ENCODE peak calls at places on chromosomes 16 and 17, in five cellular contexts. One of them, this sample, is unnamed.

GRCh38 chr17:38428150-38428642 is at the start of gene ARHGAP23:
- DNase-seq in dorsolateral prefrontal cortex: peak
- DNase-seq in heart right ventricle: peak
- DNase-seq in prostate gland: peak
- DNase-seq in NT2/D1: no peak
- DNase-seq in this sample: no peak

GRCh38 chr17:9140550-9141422 is 119.5 kb downstream of the NTN1 start:
- DNase-seq in prostate gland: no peak
- DNase-seq in NT2/D1: no peak
- DNase-seq in heart right ventricle: no peak
- DNase-seq in dorsolateral prefrontal cortex: no peak
- DNase-seq in this sample: no peak

GRCh38 chr17:34487616-34488015 is 91.8 kb upstream of the TMEM132E start:
- DNase-seq in NT2/D1: no peak
- DNase-seq in prostate gland: no peak
- DNase-seq in dorsolateral prefrontal cortex: no peak
- DNase-seq in heart right ventricle: no peak
- DNase-seq in this sample: no peak

GRCh38 chr17:64786337-64786736 is 124.2 kb upstream of the SMURF2 start:
- DNase-seq in prostate gland: no peak
- DNase-seq in NT2/D1: no peak
- DNase-seq in dorsolateral prefrontal cortex: no peak
- DNase-seq in heart right ventricle: no peak
- DNase-seq in this sample: no peak

GRCh38 chr16:89050868-89051311 is 42.8 kb upstream of the ACSF3 start:
- DNase-seq in heart right ventricle: peak
- DNase-seq in dorsolateral prefrontal cortex: no peak
- DNase-seq in NT2/D1: no peak
- DNase-seq in prostate gland: no peak
- DNase-seq in this sample: no peak

GRCh38 chr16:85955566-85955965 is 56.6 kb downstream of the IRF8 start:
- DNase-seq in heart right ventricle: no peak
- DNase-seq in prostate gland: no peak
- DNase-seq in NT2/D1: no peak
- DNase-seq in dorsolateral prefrontal cortex: no peak
- DNase-seq in this sample: no peak

GRCh38 chr17:29042679-29043538 is at the start of gene PIPOX:
- DNase-seq in dorsolateral prefrontal cortex: peak
- DNase-seq in NT2/D1: peak
- DNase-seq in heart right ventricle: peak
- DNase-seq in prostate gland: no peak
- DNase-seq in this sample: no peak

GRCh38 chr17:39674702-39675389 is 6.6 kb downstream of the PNMT start:
- DNase-seq in heart right ventricle: no peak
- DNase-seq in NT2/D1: no peak
- DNase-seq in dorsolateral prefrontal cortex: no peak
- DNase-seq in prostate gland: peak
- DNase-seq in this sample: no peak

GRCh38 chr17:83012873-83013778 is 66.3 kb upstream of the METRNL start:
- DNase-seq in dorsolateral prefrontal cortex: no peak
- DNase-seq in heart right ventricle: no peak
- DNase-seq in NT2/D1: no peak
- DNase-seq in prostate gland: no peak
- DNase-seq in this sample: peak

GRCh38 chr16:8804313-8804712 is 6.7 kb downstream of the PMM2 start:
- DNase-seq in dorsolateral prefrontal cortex: no peak
- DNase-seq in prostate gland: no peak
- DNase-seq in heart right ventricle: no peak
- DNase-seq in NT2/D1: no peak
- DNase-seq in this sample: no peak

GRCh38 chr16:17305694-17306093 is 165.1 kb downstream of the XYLT1 start:
- DNase-seq in heart right ventricle: no peak
- DNase-seq in prostate gland: no peak
- DNase-seq in NT2/D1: no peak
- DNase-seq in dorsolateral prefrontal cortex: no peak
- DNase-seq in this sample: no peak

GRCh38 chr16:30010817-30011504 is at the start of gene DOC2A:
- DNase-seq in prostate gland: no peak
- DNase-seq in heart right ventricle: no peak
- DNase-seq in dorsolateral prefrontal cortex: no peak
- DNase-seq in NT2/D1: no peak
- DNase-seq in this sample: no peak

GRCh38 chr16:7025616-7026190 is 306.9 kb upstream of the RBFOX1 start:
- DNase-seq in NT2/D1: peak
- DNase-seq in dorsolateral prefrontal cortex: peak
- DNase-seq in prostate gland: peak
- DNase-seq in heart right ventricle: peak
- DNase-seq in this sample: no peak

GRCh38 chr16:56825821-56826220 is 39.2 kb upstream of the SLC12A3 start:
- DNase-seq in prostate gland: no peak
- DNase-seq in dorsolateral prefrontal cortex: no peak
- DNase-seq in NT2/D1: no peak
- DNase-seq in heart right ventricle: no peak
- DNase-seq in this sample: no peak

GRCh38 chr17:35087731-35088646 is 24.5 kb upstream of the RFFL start:
- DNase-seq in prostate gland: peak
- DNase-seq in heart right ventricle: peak
- DNase-seq in NT2/D1: no peak
- DNase-seq in dorsolateral prefrontal cortex: peak
- DNase-seq in this sample: no peak

GRCh38 chr17:61284174-61284573 is 115.5 kb upstream of the TBX2 start:
- DNase-seq in heart right ventricle: no peak
- DNase-seq in prostate gland: no peak
- DNase-seq in dorsolateral prefrontal cortex: no peak
- DNase-seq in NT2/D1: no peak
- DNase-seq in this sample: no peak

GRCh38 chr17:77503293-77503655 is 362.5 kb downstream of the SEC14L1 start:
- DNase-seq in NT2/D1: no peak
- DNase-seq in prostate gland: no peak
- DNase-seq in heart right ventricle: no peak
- DNase-seq in dorsolateral prefrontal cortex: no peak
- DNase-seq in this sample: no peak

GRCh38 chr17:76071497-76072148 is 694 bp downstream of the SRP68 start:
- DNase-seq in NT2/D1: no peak
- DNase-seq in heart right ventricle: no peak
- DNase-seq in dorsolateral prefrontal cortex: no peak
- DNase-seq in prostate gland: no peak
- DNase-seq in this sample: no peak

GRCh38 chr17:44539664-44540063 is 17.6 kb upstream of the FZD2 start:
- DNase-seq in heart right ventricle: no peak
- DNase-seq in NT2/D1: peak
- DNase-seq in prostate gland: no peak
- DNase-seq in dorsolateral prefrontal cortex: no peak
- DNase-seq in this sample: no peak

GRCh38 chr16:24504467-24505345 is 34.7 kb upstream of the RBBP6 start:
- DNase-seq in dorsolateral prefrontal cortex: peak
- DNase-seq in NT2/D1: peak
- DNase-seq in heart right ventricle: peak
- DNase-seq in prostate gland: peak
- DNase-seq in this sample: no peak

GRCh38 chr16:88561485-88562369 is 8.5 kb upstream of the ZC3H18 start:
- DNase-seq in dorsolateral prefrontal cortex: peak
- DNase-seq in NT2/D1: no peak
- DNase-seq in heart right ventricle: peak
- DNase-seq in prostate gland: peak
- DNase-seq in this sample: no peak

GRCh38 chr17:40479754-40480480 is 21.5 kb downstream of the TNS4 start:
- DNase-seq in prostate gland: no peak
- DNase-seq in dorsolateral prefrontal cortex: no peak
- DNase-seq in heart right ventricle: no peak
- DNase-seq in NT2/D1: no peak
- DNase-seq in this sample: no peak

GRCh38 chr16:56944954-56945839 is 13.3 kb downstream of the HERPUD1 start:
- DNase-seq in NT2/D1: no peak
- DNase-seq in dorsolateral prefrontal cortex: no peak
- DNase-seq in prostate gland: no peak
- DNase-seq in heart right ventricle: no peak
- DNase-seq in this sample: no peak

GRCh38 chr16:5065368-5065767 is 388 bp downstream of the C16orf89 start:
- DNase-seq in prostate gland: no peak
- DNase-seq in NT2/D1: no peak
- DNase-seq in heart right ventricle: no peak
- DNase-seq in dorsolateral prefrontal cortex: no peak
- DNase-seq in this sample: no peak

GRCh38 chr16:12057276-12057675 is 80.7 kb downstream of the SNX29 start:
- DNase-seq in NT2/D1: no peak
- DNase-seq in dorsolateral prefrontal cortex: no peak
- DNase-seq in heart right ventricle: no peak
- DNase-seq in prostate gland: no peak
- DNase-seq in this sample: no peak

GRCh38 chr17:933168-934083 is 46.1 kb downstream of the NXN start:
- DNase-seq in dorsolateral prefrontal cortex: no peak
- DNase-seq in prostate gland: peak
- DNase-seq in NT2/D1: peak
- DNase-seq in heart right ventricle: no peak
- DNase-seq in this sample: no peak

GRCh38 chr16:4306439-4307214 is 9.2 kb upstream of the GLIS2 start:
- DNase-seq in prostate gland: no peak
- DNase-seq in heart right ventricle: no peak
- DNase-seq in dorsolateral prefrontal cortex: no peak
- DNase-seq in NT2/D1: no peak
- DNase-seq in this sample: no peak

GRCh38 chr17:76440722-76441362 is 12.1 kb downstream of the UBE2O start:
- DNase-seq in prostate gland: no peak
- DNase-seq in dorsolateral prefrontal cortex: no peak
- DNase-seq in heart right ventricle: no peak
- DNase-seq in NT2/D1: no peak
- DNase-seq in this sample: no peak

GRCh38 chr17:76407509-76407908 is 23.1 kb downstream of the SPHK1 start:
- DNase-seq in dorsolateral prefrontal cortex: no peak
- DNase-seq in NT2/D1: no peak
- DNase-seq in heart right ventricle: no peak
- DNase-seq in prostate gland: no peak
- DNase-seq in this sample: no peak

GRCh38 chr16:46790599-46791270 is 40.2 kb downstream of the C16orf87 start:
- DNase-seq in prostate gland: no peak
- DNase-seq in NT2/D1: no peak
- DNase-seq in dorsolateral prefrontal cortex: no peak
- DNase-seq in heart right ventricle: no peak
- DNase-seq in this sample: no peak
- H3K4me3 ChIP-seq in prostate gland: no peak
- H3K4me3 ChIP-seq in NT2/D1: no peak
- H3K4me3 ChIP-seq in dorsolateral prefrontal cortex: peak
- H3K4me3 ChIP-seq in heart right ventricle: peak
- H3K4me3 ChIP-seq in this sample: peak

GRCh38 chr16:53212899-53213235 is 158.1 kb downstream of the CHD9 start:
- DNase-seq in dorsolateral prefrontal cortex: no peak
- DNase-seq in NT2/D1: no peak
- DNase-seq in heart right ventricle: no peak
- DNase-seq in prostate gland: no peak
- DNase-seq in this sample: no peak

GRCh38 chr16:53209489-53209888 is 154.7 kb downstream of the CHD9 start:
- DNase-seq in heart right ventricle: no peak
- DNase-seq in dorsolateral prefrontal cortex: no peak
- DNase-seq in prostate gland: no peak
- DNase-seq in NT2/D1: no peak
- DNase-seq in this sample: no peak

GRCh38 chr16:53207810-53208752 is 153.3 kb downstream of the CHD9 start:
- DNase-seq in NT2/D1: peak
- DNase-seq in dorsolateral prefrontal cortex: peak
- DNase-seq in prostate gland: peak
- DNase-seq in heart right ventricle: no peak
- DNase-seq in this sample: no peak

GRCh38 chr16:53213542-53213941 is 158.8 kb downstream of the CHD9 start:
- DNase-seq in dorsolateral prefrontal cortex: no peak
- DNase-seq in heart right ventricle: no peak
- DNase-seq in NT2/D1: no peak
- DNase-seq in prostate gland: no peak
- DNase-seq in this sample: no peak

GRCh38 chr16:53211253-53211652 is 156.5 kb downstream of the CHD9 start:
- DNase-seq in heart right ventricle: no peak
- DNase-seq in prostate gland: no peak
- DNase-seq in NT2/D1: no peak
- DNase-seq in dorsolateral prefrontal cortex: no peak
- DNase-seq in this sample: no peak
- H3K4me3 ChIP-seq in heart right ventricle: peak
- H3K4me3 ChIP-seq in prostate gland: peak
- H3K4me3 ChIP-seq in NT2/D1: peak
- H3K4me3 ChIP-seq in dorsolateral prefrontal cortex: peak
- H3K4me3 ChIP-seq in this sample: peak

GRCh38 chr16:55559233-55559632 is 7.3 kb upstream of the CAPNS2 start:
- DNase-seq in NT2/D1: no peak
- DNase-seq in dorsolateral prefrontal cortex: no peak
- DNase-seq in heart right ventricle: no peak
- DNase-seq in prostate gland: peak
- DNase-seq in this sample: no peak
- H3K4me3 ChIP-seq in NT2/D1: no peak
- H3K4me3 ChIP-seq in dorsolateral prefrontal cortex: no peak
- H3K4me3 ChIP-seq in heart right ventricle: no peak
- H3K4me3 ChIP-seq in prostate gland: no peak
- H3K4me3 ChIP-seq in this sample: no peak

GRCh38 chr16:20918486-20919239 is 18.1 kb downstream of the LYRM1 start:
- DNase-seq in NT2/D1: no peak
- DNase-seq in dorsolateral prefrontal cortex: no peak
- DNase-seq in heart right ventricle: peak
- DNase-seq in prostate gland: no peak
- DNase-seq in this sample: no peak
- H3K4me3 ChIP-seq in NT2/D1: no peak
- H3K4me3 ChIP-seq in dorsolateral prefrontal cortex: no peak
- H3K4me3 ChIP-seq in heart right ventricle: no peak
- H3K4me3 ChIP-seq in prostate gland: no peak
- H3K4me3 ChIP-seq in this sample: no peak

GRCh38 chr17:59621771-59622170 is 2.1 kb downstream of the CLTC start:
- DNase-seq in dorsolateral prefrontal cortex: no peak
- DNase-seq in prostate gland: no peak
- DNase-seq in heart right ventricle: no peak
- DNase-seq in NT2/D1: no peak
- DNase-seq in this sample: no peak
- H3K4me3 ChIP-seq in dorsolateral prefrontal cortex: peak
- H3K4me3 ChIP-seq in prostate gland: peak
- H3K4me3 ChIP-seq in heart right ventricle: peak
- H3K4me3 ChIP-seq in NT2/D1: peak
- H3K4me3 ChIP-seq in this sample: peak

GRCh38 chr16:80200079-80200478 is 340.7 kb upstream of the DYNLRB2 start:
- DNase-seq in prostate gland: no peak
- DNase-seq in NT2/D1: no peak
- DNase-seq in heart right ventricle: no peak
- DNase-seq in dorsolateral prefrontal cortex: no peak
- DNase-seq in this sample: no peak

GRCh38 chr16:80198995-80199299 is 341.8 kb upstream of the DYNLRB2 start:
- DNase-seq in NT2/D1: no peak
- DNase-seq in prostate gland: no peak
- DNase-seq in dorsolateral prefrontal cortex: no peak
- DNase-seq in heart right ventricle: no peak
- DNase-seq in this sample: no peak

GRCh38 chr16:80199614-80200013 is 341.2 kb upstream of the DYNLRB2 start:
- DNase-seq in prostate gland: no peak
- DNase-seq in NT2/D1: no peak
- DNase-seq in dorsolateral prefrontal cortex: no peak
- DNase-seq in heart right ventricle: no peak
- DNase-seq in this sample: no peak

GRCh38 chr16:80197790-80198201 is 343.0 kb upstream of the DYNLRB2 start:
- DNase-seq in prostate gland: no peak
- DNase-seq in heart right ventricle: no peak
- DNase-seq in NT2/D1: no peak
- DNase-seq in dorsolateral prefrontal cortex: no peak
- DNase-seq in this sample: no peak

GRCh38 chr16:80198265-80198994 is 342.4 kb upstream of the DYNLRB2 start:
- DNase-seq in dorsolateral prefrontal cortex: no peak
- DNase-seq in heart right ventricle: no peak
- DNase-seq in NT2/D1: no peak
- DNase-seq in prostate gland: no peak
- DNase-seq in this sample: no peak
- H3K4me3 ChIP-seq in dorsolateral prefrontal cortex: no peak
- H3K4me3 ChIP-seq in heart right ventricle: no peak
- H3K4me3 ChIP-seq in NT2/D1: no peak
- H3K4me3 ChIP-seq in prostate gland: no peak
- H3K4me3 ChIP-seq in this sample: no peak

GRCh38 chr17:68734911-68735310 is 133.7 kb upstream of the FAM20A start:
- DNase-seq in heart right ventricle: no peak
- DNase-seq in NT2/D1: no peak
- DNase-seq in dorsolateral prefrontal cortex: no peak
- DNase-seq in prostate gland: no peak
- DNase-seq in this sample: no peak
- H3K4me3 ChIP-seq in heart right ventricle: no peak
- H3K4me3 ChIP-seq in NT2/D1: no peak
- H3K4me3 ChIP-seq in dorsolateral prefrontal cortex: no peak
- H3K4me3 ChIP-seq in prostate gland: no peak
- H3K4me3 ChIP-seq in this sample: no peak